ENCODE peak calls at places on chromosome 20, in six cellular contexts. One of them, this sample, is unnamed.

GRCh38 chr20:53611449-53611894 is 17.8 kb upstream of the ZNF217 start:
- DNase-seq in heart left ventricle: peak
- DNase-seq in H9: no peak
- DNase-seq in upper lobe of left lung: no peak
- DNase-seq in ascending aorta: no peak
- DNase-seq in adrenal gland: peak
- DNase-seq in this sample: no peak

GRCh38 chr20:1163653-1164052 is 21.1 kb downstream of the TMEM74B start:
- DNase-seq in upper lobe of left lung: no peak
- DNase-seq in adrenal gland: peak
- DNase-seq in heart left ventricle: no peak
- DNase-seq in H9: no peak
- DNase-seq in ascending aorta: no peak
- DNase-seq in this sample: no peak

GRCh38 chr20:32564921-32565734 is 20.0 kb downstream of the NOL4L start:
- DNase-seq in H9: no peak
- DNase-seq in adrenal gland: peak
- DNase-seq in heart left ventricle: peak
- DNase-seq in ascending aorta: no peak
- DNase-seq in upper lobe of left lung: no peak
- DNase-seq in this sample: no peak

GRCh38 chr20:58146761-58147160 is 81.7 kb downstream of the ANKRD60 start:
- DNase-seq in H9: no peak
- DNase-seq in ascending aorta: no peak
- DNase-seq in heart left ventricle: no peak
- DNase-seq in upper lobe of left lung: no peak
- DNase-seq in adrenal gland: no peak
- DNase-seq in this sample: no peak

GRCh38 chr20:36506253-36506652 is 35.1 kb upstream of the MYL9 start:
- DNase-seq in ascending aorta: no peak
- DNase-seq in upper lobe of left lung: no peak
- DNase-seq in heart left ventricle: no peak
- DNase-seq in H9: no peak
- DNase-seq in adrenal gland: no peak
- DNase-seq in this sample: no peak

GRCh38 chr20:56200456-56200855 is 48.1 kb upstream of the MC3R start:
- DNase-seq in H9: no peak
- DNase-seq in ascending aorta: no peak
- DNase-seq in heart left ventricle: no peak
- DNase-seq in adrenal gland: no peak
- DNase-seq in upper lobe of left lung: no peak
- DNase-seq in this sample: no peak

GRCh38 chr20:805713-806112 is 27.8 kb upstream of the FAM110A start:
- DNase-seq in heart left ventricle: no peak
- DNase-seq in ascending aorta: no peak
- DNase-seq in H9: no peak
- DNase-seq in upper lobe of left lung: no peak
- DNase-seq in adrenal gland: no peak
- DNase-seq in this sample: no peak

GRCh38 chr20:36344517-36345132 is 38.5 kb downstream of the DLGAP4 start:
- DNase-seq in heart left ventricle: peak
- DNase-seq in adrenal gland: peak
- DNase-seq in upper lobe of left lung: no peak
- DNase-seq in H9: peak
- DNase-seq in ascending aorta: no peak
- DNase-seq in this sample: peak

GRCh38 chr20:40603057-40603651 is 85.9 kb downstream of the MAFB start:
- DNase-seq in H9: no peak
- DNase-seq in upper lobe of left lung: no peak
- DNase-seq in ascending aorta: no peak
- DNase-seq in adrenal gland: no peak
- DNase-seq in heart left ventricle: no peak
- DNase-seq in this sample: no peak

GRCh38 chr20:18001131-18001921 is 32.5 kb downstream of the MGME1 start:
- DNase-seq in upper lobe of left lung: no peak
- DNase-seq in H9: no peak
- DNase-seq in adrenal gland: peak
- DNase-seq in heart left ventricle: peak
- DNase-seq in ascending aorta: peak
- DNase-seq in this sample: no peak

GRCh38 chr20:36541227-36542018 is at the start of gene MYL9:
- DNase-seq in ascending aorta: peak
- DNase-seq in H9: peak
- DNase-seq in heart left ventricle: peak
- DNase-seq in adrenal gland: peak
- DNase-seq in upper lobe of left lung: peak
- DNase-seq in this sample: peak

GRCh38 chr20:42949865-42950264 is 239.8 kb downstream of the PTPRT start:
- DNase-seq in heart left ventricle: no peak
- DNase-seq in ascending aorta: no peak
- DNase-seq in adrenal gland: no peak
- DNase-seq in upper lobe of left lung: no peak
- DNase-seq in H9: no peak
- DNase-seq in this sample: no peak

GRCh38 chr20:5205348-5206210 is 78.8 kb downstream of the CDS2 start:
- DNase-seq in ascending aorta: peak
- DNase-seq in adrenal gland: peak
- DNase-seq in upper lobe of left lung: no peak
- DNase-seq in H9: peak
- DNase-seq in heart left ventricle: peak
- DNase-seq in this sample: peak

GRCh38 chr20:63895202-63895885 is 418 bp downstream of the DNAJC5 start:
- DNase-seq in adrenal gland: no peak
- DNase-seq in upper lobe of left lung: peak
- DNase-seq in ascending aorta: no peak
- DNase-seq in heart left ventricle: no peak
- DNase-seq in H9: no peak
- DNase-seq in this sample: no peak

GRCh38 chr20:31923388-31924271 is 28.2 kb downstream of the PDRG1 start:
- DNase-seq in heart left ventricle: no peak
- DNase-seq in H9: no peak
- DNase-seq in upper lobe of left lung: no peak
- DNase-seq in ascending aorta: no peak
- DNase-seq in adrenal gland: no peak
- DNase-seq in this sample: no peak

GRCh38 chr20:50434321-50434652 is 75.9 kb upstream of the PTPN1 start:
- DNase-seq in ascending aorta: no peak
- DNase-seq in adrenal gland: no peak
- DNase-seq in upper lobe of left lung: no peak
- DNase-seq in H9: no peak
- DNase-seq in heart left ventricle: no peak
- DNase-seq in this sample: no peak
- TF ChIP-seq CTCF in ascending aorta: no peak
- TF ChIP-seq CTCF in adrenal gland: no peak
- TF ChIP-seq CTCF in upper lobe of left lung: no peak
- TF ChIP-seq CTCF in H9: no peak
- TF ChIP-seq CTCF in heart left ventricle: no peak
- TF ChIP-seq CTCF in this sample: no peak

GRCh38 chr20:46368902-46369268 is 37.5 kb downstream of the ELMO2 start:
- DNase-seq in adrenal gland: no peak
- DNase-seq in upper lobe of left lung: no peak
- DNase-seq in ascending aorta: no peak
- DNase-seq in H9: no peak
- DNase-seq in heart left ventricle: no peak
- DNase-seq in this sample: no peak
- TF ChIP-seq CTCF in adrenal gland: no peak
- TF ChIP-seq CTCF in upper lobe of left lung: no peak
- TF ChIP-seq CTCF in ascending aorta: no peak
- TF ChIP-seq CTCF in H9: no peak
- TF ChIP-seq CTCF in heart left ventricle: no peak
- TF ChIP-seq CTCF in this sample: no peak

DNA sequence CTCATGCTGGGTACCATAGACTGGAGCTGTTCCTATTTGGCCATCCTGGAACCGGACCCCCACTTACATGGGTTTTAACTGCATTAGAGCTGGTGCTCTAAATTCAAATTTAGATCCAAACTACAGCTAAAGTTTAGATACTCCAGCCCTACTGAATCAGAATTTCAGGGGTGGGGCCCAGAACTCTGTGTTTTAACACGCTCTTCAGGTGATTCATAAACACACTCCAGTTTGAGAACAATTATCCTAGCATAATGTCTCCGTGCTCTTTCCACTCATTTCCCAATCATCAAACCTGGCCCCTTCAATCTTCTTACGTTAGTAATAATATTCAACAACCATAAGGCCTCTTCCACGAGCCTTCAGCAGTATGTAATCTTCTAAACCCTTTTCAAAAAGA is 15.3 kb downstream of the TRPC4AP start:
- DNase-seq in ascending aorta: no peak
- DNase-seq in heart left ventricle: no peak
- DNase-seq in adrenal gland: no peak
- DNase-seq in upper lobe of left lung: no peak
- DNase-seq in H9: no peak
- DNase-seq in this sample: no peak
- TF ChIP-seq CTCF in ascending aorta: no peak
- TF ChIP-seq CTCF in heart left ventricle: no peak
- TF ChIP-seq CTCF in adrenal gland: no peak
- TF ChIP-seq CTCF in upper lobe of left lung: no peak
- TF ChIP-seq CTCF in H9: no peak
- TF ChIP-seq CTCF in this sample: no peak

GRCh38 chr20:47335251-47336012 is 21.1 kb downstream of the ZMYND8 start:
- DNase-seq in H9: no peak
- DNase-seq in ascending aorta: no peak
- DNase-seq in adrenal gland: no peak
- DNase-seq in heart left ventricle: no peak
- DNase-seq in upper lobe of left lung: no peak
- DNase-seq in this sample: no peak

GRCh38 chr20:47338131-47338628 is 18.3 kb downstream of the ZMYND8 start:
- DNase-seq in ascending aorta: no peak
- DNase-seq in adrenal gland: no peak
- DNase-seq in upper lobe of left lung: no peak
- DNase-seq in heart left ventricle: no peak
- DNase-seq in H9: no peak
- DNase-seq in this sample: no peak

GRCh38 chr20:47334022-47334551 is 22.4 kb downstream of the ZMYND8 start:
- DNase-seq in heart left ventricle: no peak
- DNase-seq in H9: no peak
- DNase-seq in upper lobe of left lung: no peak
- DNase-seq in ascending aorta: no peak
- DNase-seq in adrenal gland: peak
- DNase-seq in this sample: no peak

GRCh38 chr20:47336013-47336754 is 20.3 kb downstream of the ZMYND8 start:
- DNase-seq in H9: no peak
- DNase-seq in ascending aorta: no peak
- DNase-seq in adrenal gland: peak
- DNase-seq in heart left ventricle: no peak
- DNase-seq in upper lobe of left lung: no peak
- DNase-seq in this sample: no peak

DNA sequence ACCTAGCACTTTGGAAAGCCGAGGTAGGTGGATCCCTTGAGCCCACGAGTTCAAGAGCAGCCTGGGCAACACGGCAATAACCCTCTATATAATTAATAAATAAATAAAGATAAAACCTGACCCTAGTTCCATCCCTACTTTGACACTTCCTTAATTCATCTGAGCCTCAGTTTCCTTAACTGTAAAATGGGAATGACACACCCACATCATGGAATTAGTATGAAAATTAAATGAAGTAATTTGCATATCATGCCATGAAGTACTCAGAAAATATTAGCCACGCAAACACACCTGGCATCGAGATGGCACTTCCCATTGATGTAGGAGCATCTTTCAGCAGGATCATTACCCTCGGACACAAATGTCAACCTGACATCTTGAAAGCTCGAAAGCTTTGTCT is 19.1 kb downstream of the ZMYND8 start:
- DNase-seq in upper lobe of left lung: no peak
- DNase-seq in adrenal gland: no peak
- DNase-seq in heart left ventricle: no peak
- DNase-seq in ascending aorta: no peak
- DNase-seq in H9: no peak
- DNase-seq in this sample: no peak
- TF ChIP-seq CTCF in upper lobe of left lung: no peak
- TF ChIP-seq CTCF in adrenal gland: no peak
- TF ChIP-seq CTCF in heart left ventricle: no peak
- TF ChIP-seq CTCF in ascending aorta: no peak
- TF ChIP-seq CTCF in H9: no peak
- TF ChIP-seq CTCF in this sample: no peak

GRCh38 chr20:44963325-44964215 is 2.7 kb upstream of the STK4 start:
- DNase-seq in H9: no peak
- DNase-seq in ascending aorta: no peak
- DNase-seq in adrenal gland: no peak
- DNase-seq in upper lobe of left lung: no peak
- DNase-seq in heart left ventricle: no peak
- DNase-seq in this sample: no peak

GRCh38 chr20:44961024-44961866 is 1.0 kb upstream of the TOMM34 start:
- DNase-seq in upper lobe of left lung: no peak
- DNase-seq in heart left ventricle: no peak
- DNase-seq in adrenal gland: no peak
- DNase-seq in H9: no peak
- DNase-seq in ascending aorta: no peak
- DNase-seq in this sample: no peak

GRCh38 chr20:44959896-44960852 is at the start of gene TOMM34:
- DNase-seq in adrenal gland: peak
- DNase-seq in H9: peak
- DNase-seq in heart left ventricle: peak
- DNase-seq in ascending aorta: peak
- DNase-seq in upper lobe of left lung: peak
- DNase-seq in this sample: peak

GRCh38 chr20:44962483-44962882 is 2.3 kb upstream of the TOMM34 start:
- DNase-seq in upper lobe of left lung: no peak
- DNase-seq in ascending aorta: no peak
- DNase-seq in adrenal gland: no peak
- DNase-seq in heart left ventricle: no peak
- DNase-seq in H9: no peak
- DNase-seq in this sample: no peak

DNA sequence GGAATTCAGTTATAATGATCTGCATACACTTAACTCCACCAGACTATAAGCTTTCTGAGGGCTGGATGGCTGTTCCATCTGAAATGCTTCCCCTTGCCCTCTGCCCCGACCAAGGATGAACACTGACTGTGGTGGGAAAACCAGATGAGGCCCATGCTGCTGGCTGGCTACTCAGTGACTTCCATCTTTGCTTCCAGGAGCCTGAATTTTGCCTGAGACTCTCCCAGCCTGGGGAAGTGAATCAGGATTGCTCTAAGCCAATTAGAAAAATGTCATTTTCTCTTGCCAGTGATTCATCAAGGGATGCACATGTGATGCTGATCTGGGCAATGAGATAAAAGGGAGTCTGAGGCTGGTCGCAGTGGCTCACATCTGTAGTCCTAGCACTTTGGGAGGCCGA is 1.7 kb upstream of the TOMM34 start:
- DNase-seq in upper lobe of left lung: no peak
- DNase-seq in H9: no peak
- DNase-seq in adrenal gland: no peak
- DNase-seq in heart left ventricle: no peak
- DNase-seq in ascending aorta: no peak
- DNase-seq in this sample: no peak
- TF ChIP-seq CTCF in upper lobe of left lung: no peak
- TF ChIP-seq CTCF in H9: no peak
- TF ChIP-seq CTCF in adrenal gland: no peak
- TF ChIP-seq CTCF in heart left ventricle: no peak
- TF ChIP-seq CTCF in ascending aorta: no peak
- TF ChIP-seq CTCF in this sample: no peak

GRCh38 chr20:19995220-19995863 is 21.8 kb upstream of the NAA20 start:
- DNase-seq in adrenal gland: no peak
- DNase-seq in ascending aorta: no peak
- DNase-seq in H9: no peak
- DNase-seq in heart left ventricle: no peak
- DNase-seq in upper lobe of left lung: no peak
- DNase-seq in this sample: no peak
- TF ChIP-seq CTCF in adrenal gland: peak
- TF ChIP-seq CTCF in ascending aorta: peak
- TF ChIP-seq CTCF in H9: peak
- TF ChIP-seq CTCF in heart left ventricle: peak
- TF ChIP-seq CTCF in upper lobe of left lung: peak
- TF ChIP-seq CTCF in this sample: peak